ENCODE peak calls at places on chromosomes 2 and 18, in ten cellular contexts. Y is HepG2; V is mesenchymal stem cell; D is neural progenitor cell; E is K562; A is A549; B is prostate gland; H is cardiac muscle cell; T is adrenal gland; O is CD8-positive, alpha-beta T cell. N is an unnamed sample.
A peak's percentile ranks its signal among the peaks of the same experiment; 100 is the strongest.

GRCh38 chr2:149002891-149003740 is 35.4 kb upstream of the LYPD6B start:
- DNase-seq in Y (no peak), V (no peak), D (no peak), E (no peak), A (no peak), B (no peak), H (no peak), T (no peak), O (no peak), N (no peak)

GRCh38 chr2:236211281-236211680 is 43.1 kb upstream of the GBX2 start:
- DNase-seq in Y (no peak), V (no peak), D (no peak), E (no peak), A (no peak), B (no peak), H (no peak), T (no peak), O (no peak), N (no peak)

GRCh38 chr2:6958616-6959235 is 41.5 kb downstream of the RNF144A start:
- DNase-seq in Y (no peak), V (no peak), D (no peak), E (no peak), A (no peak), B (peak; percentile 3), H (no peak), T (no peak), O (no peak), N (no peak)

GRCh38 chr2:161613161-161613560 is 11.1 kb upstream of the SLC4A10 start:
- DNase-seq in Y (no peak), V (no peak), D (no peak), E (no peak), A (no peak), B (no peak), H (no peak), T (no peak), O (no peak), N (no peak)

GRCh38 chr2:215498411-215498810 is 62.5 kb upstream of the FN1 start:
- DNase-seq in Y (peak; percentile 84), V (no peak), D (no peak), E (no peak), A (peak; percentile 14), B (peak; percentile 30), H (no peak), T (no peak), O (no peak), N (no peak)

GRCh38 chr18:53567935-53568574 is 656.4 kb downstream of the MBD2 start:
- DNase-seq in Y (peak; percentile 29), V (peak; percentile 38), D (peak; percentile 57), E (no peak), A (peak; percentile 6), B (no peak), H (peak; percentile 32), T (no peak), O (no peak), N (peak; percentile 16)

GRCh38 chr18:68874361-68874760 is 76.5 kb downstream of the CCDC102B start:
- DNase-seq in Y (no peak), V (peak; percentile 9), D (no peak), E (no peak), A (no peak), B (no peak), H (no peak), T (no peak), O (no peak), N (no peak)

GRCh38 chr2:134558208-134558890 is 160.5 kb downstream of the TMEM163 start:
- DNase-seq in Y (no peak), V (peak; percentile 9), D (no peak), E (no peak), A (no peak), B (no peak), H (no peak), T (no peak), O (no peak), N (no peak)

GRCh38 chr18:4450065-4450676 is 4.9 kb downstream of the DLGAP1 start:
- DNase-seq in Y (no peak), V (no peak), D (no peak), E (no peak), A (no peak), B (no peak), H (no peak), T (no peak), O (no peak), N (no peak)

GRCh38 chr18:4455113-4455811 is at the start of gene DLGAP1:
- DNase-seq in Y (peak; percentile 1), V (no peak), D (peak; percentile 95), E (no peak), A (no peak), B (peak; percentile 65), H (peak; percentile 91), T (peak; percentile 17), O (no peak), N (no peak)

GRCh38 chr18:4453712-4454547 is 1.2 kb downstream of the DLGAP1 start:
- DNase-seq in Y (no peak), V (no peak), D (peak; percentile 76), E (no peak), A (no peak), B (no peak), H (peak; percentile 55), T (no peak), O (no peak), N (no peak)

DNA sequence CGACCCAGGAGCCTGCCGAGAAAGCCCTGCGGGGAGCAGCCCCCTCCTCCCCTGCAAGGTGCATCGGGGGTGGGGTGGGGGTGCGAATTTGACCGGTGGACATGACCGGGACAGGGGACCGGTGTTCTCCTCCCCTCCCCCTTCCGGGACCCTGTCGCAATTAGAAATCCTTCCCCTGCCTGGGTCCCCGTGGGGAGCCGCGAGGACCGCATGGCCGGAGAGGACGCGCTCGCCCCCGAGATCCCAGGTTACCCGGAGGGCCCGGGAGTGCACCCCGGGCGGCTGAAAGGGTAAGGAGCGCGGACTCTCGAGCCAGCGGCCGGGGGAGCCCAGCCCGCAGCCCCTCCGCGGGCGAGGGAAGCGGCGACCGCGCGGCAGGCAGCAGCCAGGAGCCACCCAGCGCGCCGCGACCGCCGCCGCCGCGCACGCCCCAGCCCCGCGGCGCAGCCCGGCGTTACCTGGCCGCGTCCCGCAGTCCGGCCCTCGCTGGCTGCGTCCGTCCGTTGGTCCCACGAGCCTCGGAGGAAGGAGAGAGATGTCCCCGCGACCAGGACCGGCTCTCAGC is 477 bp downstream of the DLGAP1 start:
- DNase-seq in Y (no peak), V (no peak), D (no peak), E (no peak), A (no peak), B (no peak), H (no peak), T (no peak), O (no peak), N (no peak)
- H3K4me3 ChIP-seq in Y (no peak overlapping the region), V (peak overlapping the region; percentile 39), D (peak overlapping the region; percentile 82), E (no peak overlapping the region), A (no peak overlapping the region), B (peak overlapping the region; percentile 28), H (peak overlapping the region; percentile 36), T (no peak overlapping the region), O (no peak overlapping the region), N (no peak overlapping the region)

GRCh38 chr2:96882230-96882629 is 12.3 kb upstream of the SEMA4C start:
- DNase-seq in Y (no peak), V (no peak), D (no peak), E (no peak), A (no peak), B (peak; percentile 53), H (no peak), T (no peak), O (no peak), N (no peak)

GRCh38 chr2:96882906-96883305 is 13.0 kb upstream of the SEMA4C start:
- DNase-seq in Y (no peak), V (no peak), D (no peak), E (no peak), A (no peak), B (no peak), H (no peak), T (no peak), O (no peak), N (no peak)

GRCh38 chr2:96884299-96885156 is 14.6 kb upstream of the SEMA4C start:
- DNase-seq in Y (no peak), V (no peak), D (no peak), E (no peak), A (no peak), B (no peak), H (no peak), T (peak; percentile 38), O (no peak), N (no peak)

GRCh38 chr2:96881349-96882195 is 11.7 kb upstream of the SEMA4C start:
- DNase-seq in Y (no peak), V (no peak), D (peak; percentile 55), E (peak; percentile 67), A (no peak), B (no peak), H (no peak), T (no peak), O (no peak), N (no peak)

DNA sequence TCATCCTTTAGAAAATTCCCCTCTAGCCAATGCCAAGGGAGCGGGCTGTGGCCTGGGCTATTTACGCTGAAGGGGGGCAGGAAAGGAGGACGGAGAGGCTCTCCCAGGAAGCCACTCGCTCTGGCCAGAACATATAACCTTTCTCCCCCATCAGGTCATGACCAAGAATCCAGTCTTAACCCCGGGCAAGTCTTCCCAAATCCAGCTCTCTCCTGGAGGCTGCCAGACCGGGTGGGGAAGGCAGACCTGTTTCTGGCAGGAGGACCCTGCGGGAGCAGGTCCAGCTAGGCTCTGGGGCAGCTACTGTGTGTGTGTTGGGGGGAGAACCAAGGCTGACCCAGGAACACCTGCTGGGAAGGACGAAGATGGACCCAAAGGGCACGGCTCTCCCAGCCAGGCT is 13.4 kb upstream of the SEMA4C start:
- DNase-seq in Y (no peak), V (no peak), D (no peak), E (no peak), A (no peak), B (no peak), H (no peak), T (no peak), O (no peak), N (no peak)
- H3K4me1 ChIP-seq in Y (no peaks in the 10 kb centered on the region), V (peaks cover 1% of the 10 kb centered on the region), D (peaks cover 47% of the 10 kb centered on the region), E (peaks cover 90% of the 10 kb centered on the region), A (no peaks in the 10 kb centered on the region), B (peaks cover 13% of the 10 kb centered on the region), H (peaks cover 18% of the 10 kb centered on the region), T (peaks cover 23% of the 10 kb centered on the region), O (no peaks in the 10 kb centered on the region), N (peaks cover 4% of the 10 kb centered on the region)

GRCh38 chr18:10351221-10351795 is 103.1 kb upstream of the APCDD1 start:
- DNase-seq in Y (no peak), V (no peak), D (no peak), E (no peak), A (no peak), B (no peak), H (no peak), T (no peak), O (no peak), N (no peak)
- H3K27ac ChIP-seq in Y (no peak overlapping the region), V (no peak overlapping the region), D (no peak overlapping the region), E (no peak overlapping the region), A (no peak overlapping the region), B (no peak overlapping the region), H (no peak overlapping the region), T (no peak overlapping the region), O (no peak overlapping the region), N (no peak overlapping the region)

GRCh38 chr2:217944923-217945322 is 57.9 kb downstream of the TNS1 start:
- DNase-seq in Y (no peak), V (no peak), D (no peak), E (no peak), A (no peak), B (no peak), H (no peak), T (no peak), O (no peak), N (no peak)

GRCh38 chr2:217942731-217943335 is 60.0 kb downstream of the TNS1 start:
- DNase-seq in Y (peak; percentile 15), V (no peak), D (no peak), E (no peak), A (no peak), B (no peak), H (no peak), T (peak; percentile 42), O (no peak), N (no peak)

GRCh38 chr2:217945530-217945929 is 57.3 kb downstream of the TNS1 start:
- DNase-seq in Y (no peak), V (no peak), D (no peak), E (no peak), A (no peak), B (no peak), H (no peak), T (no peak), O (no peak), N (no peak)

GRCh38 chr2:217943379-217944321 is 59.1 kb downstream of the TNS1 start:
- DNase-seq in Y (peak; percentile 71), V (peak; percentile 74), D (peak; percentile 85), E (peak; percentile 79), A (peak; percentile 71), B (peak; percentile 74), H (peak; percentile 91), T (peak; percentile 87), O (no peak), N (no peak)

DNA sequence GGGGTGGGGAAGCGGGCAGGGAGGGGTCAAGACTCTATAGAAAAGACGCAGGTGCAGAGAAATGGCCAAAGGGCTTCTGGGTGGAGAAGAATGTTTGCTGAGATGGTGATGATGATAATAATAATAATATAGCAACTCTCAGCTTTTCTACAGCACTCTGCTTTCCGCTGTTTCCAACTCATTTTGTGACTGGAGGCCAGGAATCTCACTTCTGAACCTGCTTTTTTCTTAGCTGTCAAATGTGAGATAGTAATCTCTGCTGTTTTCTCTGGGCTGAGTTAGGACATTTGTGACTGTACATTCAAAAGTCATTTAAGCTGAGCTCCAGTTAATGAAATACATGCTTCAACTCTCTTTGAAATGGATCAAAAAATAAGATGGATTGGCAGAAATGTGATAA is 58.4 kb downstream of the TNS1 start:
- DNase-seq in Y (no peak), V (no peak), D (no peak), E (no peak), A (no peak), B (no peak), H (no peak), T (no peak), O (no peak), N (no peak)
- H3K4me3 ChIP-seq in Y (peak overlapping the region; percentile 92), V (no peak overlapping the region), D (no peak overlapping the region), E (no peak overlapping the region), A (no peak overlapping the region), B (peak overlapping the region; percentile 38), H (no peak overlapping the region), T (no peak overlapping the region), O (no peak overlapping the region), N (no peak overlapping the region)

N was measured in OCI-LY7.